ENCODE peak calls at places on chromosomes 16 and 17, in seven cellular contexts. Z is GOT3; J is NCI-H2081; D is spleen; N is stimulated activated CD4-positive, alpha-beta T cell treated with anti-CD3 and anti-CD28 coated beads, Interleukin-1b, Interleukin-23, amount 100 ng/mL, for 1 hour; E is SJSA1; S is left ventricle myocardium superior. Y is an unnamed sample.

GRCh38 chr17:46726106-46726670 is 92.3 kb downstream of the WNT3 start:
- DNase-seq in Z (no peak), E (no peak), N (no peak), D (no peak), J (no peak), S (no peak), Y (no peak)

GRCh38 chr16:83744521-83744981 is 63.2 kb upstream of the HSBP1 start:
- DNase-seq in Z (no peak), J (no peak), D (peak), E (peak), N (no peak), S (peak), Y (peak)

GRCh38 chr17:61144876-61145564 is 254.6 kb upstream of the TBX2 start:
- DNase-seq in N (no peak), J (no peak), E (no peak), Z (no peak), S (no peak), D (peak), Y (no peak)

GRCh38 chr17:72587773-72588511 is 467.1 kb downstream of the SOX9 start:
- DNase-seq in D (no peak), J (peak), Z (no peak), E (no peak), S (no peak), N (no peak), Y (peak)

GRCh38 chr16:83937922-83938875 is 14.8 kb upstream of the OSGIN1 start:
- DNase-seq in S (no peak), Z (no peak), E (no peak), D (no peak), N (no peak), J (no peak), Y (no peak)

GRCh38 chr16:27769561-27770222 is 219.7 kb downstream of the KATNIP start:
- DNase-seq in D (peak), J (no peak), S (peak), Z (no peak), E (peak), N (no peak), Y (peak)

GRCh38 chr17:7903154-7904103 is 12.7 kb downstream of the RNF227 start:
- DNase-seq in S (no peak), E (no peak), D (no peak), Z (no peak), N (no peak), J (no peak), Y (no peak)

GRCh38 chr17:51214920-51215319 is 44.9 kb downstream of the MBTD1 start:
- DNase-seq in J (no peak), N (no peak), Z (no peak), S (no peak), D (no peak), E (no peak), Y (no peak)

GRCh38 chr17:6755281-6755680 is 565 bp upstream of the XAF1 start:
- DNase-seq in J (no peak), D (no peak), E (no peak), N (no peak), S (peak), Z (no peak), Y (peak)

GRCh38 chr17:31533546-31534155 is 142.2 kb downstream of the RAB11FIP4 start:
- DNase-seq in S (no peak), D (peak), J (peak), N (no peak), Z (no peak), E (peak), Y (peak)

GRCh38 chr17:10117581-10118001 is 80.8 kb downstream of the GAS7 start:
- DNase-seq in J (no peak), Z (no peak), E (no peak), S (peak), D (peak), N (no peak), Y (no peak)

GRCh38 chr16:11361751-11362742 is 16.8 kb downstream of the RMI2 start:
- DNase-seq in J (no peak), D (peak), S (no peak), Z (no peak), E (no peak), N (no peak), Y (no peak)

GRCh38 chr16:63613701-63614100 is 1508.2 kb downstream of the CDH11 start:
- DNase-seq in N (no peak), Z (no peak), E (no peak), S (no peak), D (no peak), J (no peak), Y (no peak)

GRCh38 chr17:36641877-36642845 is 40.8 kb downstream of the MRM1 start:
- DNase-seq in Z (no peak), J (no peak), D (peak), N (no peak), E (no peak), S (no peak), Y (peak)

GRCh38 chr16:59698341-59698979 is 964.3 kb upstream of the GOT2 start:
- DNase-seq in Z (no peak), S (no peak), E (no peak), D (no peak), N (no peak), J (no peak), Y (no peak)

GRCh38 chr16:85149776-85150175 is 37.5 kb upstream of the CIBAR2 start:
- DNase-seq in S (peak), D (no peak), J (no peak), E (no peak), N (no peak), Z (no peak), Y (no peak)

GRCh38 chr16:87468550-87468949 is 24.3 kb downstream of the ZCCHC14 start:
- DNase-seq in Z (no peak), J (no peak), D (no peak), S (no peak), E (no peak), N (no peak), Y (no peak)

GRCh38 chr17:32861979-32862378 is 14.9 kb downstream of the MYO1D start:
- DNase-seq in N (no peak), D (no peak), S (no peak), J (no peak), Z (no peak), E (no peak), Y (no peak)

GRCh38 chr16:23670137-23670776 is 8.4 kb upstream of the PLK1 start:
- DNase-seq in S (no peak), E (no peak), D (no peak), Z (no peak), J (no peak), N (no peak), Y (peak)

GRCh38 chr17:9981344-9981915 is 76.4 kb upstream of the RCVRN start:
- DNase-seq in D (no peak), Z (no peak), E (no peak), N (no peak), S (no peak), J (no peak), Y (no peak)

GRCh38 chr17:15468142-15468541 is 721 bp upstream of the CDRT4 start:
- DNase-seq in Z (no peak), N (no peak), E (no peak), D (no peak), J (no peak), S (no peak), Y (no peak)

GRCh38 chr16:48053346-48053745 is 102.4 kb downstream of the ABCC12 start:
- DNase-seq in N (no peak), S (no peak), Z (no peak), D (no peak), E (no peak), J (no peak), Y (peak)

GRCh38 chr17:62597920-62598319 is 29.6 kb upstream of the MRC2 start:
- DNase-seq in Z (no peak), E (no peak), J (no peak), D (no peak), N (no peak), S (no peak), Y (no peak)

GRCh38 chr16:31409433-31409832 is 16.3 kb downstream of the ITGAD start:
- DNase-seq in N (no peak), D (no peak), Z (no peak), J (no peak), E (peak), S (no peak), Y (peak)

GRCh38 chr16:25228372-25228771 is 11.6 kb downstream of the AQP8 start:
- DNase-seq in J (no peak), S (no peak), D (no peak), E (no peak), Z (no peak), N (no peak), Y (no peak)

GRCh38 chr16:48609453-48610023 is 442 bp downstream of the N4BP1 start:
- DNase-seq in Z (peak), E (no peak), J (peak), S (peak), N (no peak), D (peak), Y (no peak)

GRCh38 chr17:29133146-29133713 is 47.0 kb downstream of the MYO18A start:
- DNase-seq in N (no peak), Z (no peak), S (peak), E (no peak), J (no peak), D (no peak), Y (peak)

GRCh38 chr16:88790312-88791150 is 5.5 kb upstream of the PIEZO1 start:
- DNase-seq in Z (no peak), E (no peak), D (peak), J (no peak), N (no peak), S (peak), Y (no peak)

GRCh38 chr16:58011652-58012051 is 10.4 kb downstream of the USB1 start:
- DNase-seq in Z (no peak), E (peak), N (no peak), D (no peak), S (no peak), J (no peak), Y (peak)

GRCh38 chr16:24855678-24856077 is 9.9 kb downstream of the SLC5A11 start:
- DNase-seq in E (no peak), S (no peak), N (no peak), Z (no peak), D (no peak), J (no peak), Y (no peak)

GRCh38 chr17:72693147-72693878 is 399.2 kb downstream of the SLC39A11 start:
- DNase-seq in Z (no peak), E (no peak), N (no peak), J (no peak), D (no peak), S (no peak), Y (no peak)

GRCh38 chr17:8744086-8744781 is 402 bp downstream of the CCDC42 start:
- DNase-seq in N (no peak), S (no peak), Z (no peak), J (no peak), E (no peak), D (no peak), Y (no peak)

GRCh38 chr17:30235386-30236296 is at the start of gene SLC6A4:
- DNase-seq in Z (no peak), E (no peak), J (no peak), N (no peak), S (no peak), D (peak), Y (peak)

GRCh38 chr17:75683467-75684041 is 16.4 kb downstream of the SAP30BP start:
- DNase-seq in S (no peak), D (no peak), E (peak), N (no peak), Z (no peak), J (no peak), Y (peak)

Y was measured in hepatic stellate cell.